ENCODE peak calls at places on chromosomes 7 and 10, in five cellular contexts. N is naive thymus-derived CD8-positive, alpha-beta T cell; B is stimulated activated CD4-positive, alpha-beta T cell treated with anti-CD3 and anti-CD28 coated beads, Interleukin-15, amount 100 ng/mL, for 1 hour; G is activated naive CD8-positive, alpha-beta T cell treated with anti-CD3 and anti-CD28 coated beads, Interleukin-2, amount 50 U/mL, for 24 hours; Z is MCF 10A. K is an unnamed sample.

GRCh38 chr7:103988468-103989199 is 824 bp downstream of the RELN start:
- DNase-seq in N (no peak), B (no peak), G (no peak), Z (no peak), K (no peak)

GRCh38 chr10:11337516-11337915 is 273.9 kb downstream of the USP6NL start:
- DNase-seq in N (no peak), B (no peak), G (peak; percentile 24), Z (no peak), K (no peak)

GRCh38 chr10:70233939-70234300 is 691 bp upstream of the PPA1 start:
- DNase-seq in N (no peak), B (no peak), G (no peak), Z (no peak), K (no peak)

GRCh38 chr10:122144199-122144598 is 126.9 kb upstream of the BTBD16 start:
- DNase-seq in N (no peak), B (no peak), G (no peak), Z (no peak), K (no peak)

GRCh38 chr10:44818721-44819127 is 92.4 kb upstream of the TMEM72 start:
- DNase-seq in N (no peak), B (no peak), G (no peak), Z (no peak), K (no peak)

GRCh38 chr7:4650471-4651047 is 31.5 kb upstream of the FOXK1 start:
- DNase-seq in N (no peak), B (no peak), G (no peak), Z (no peak), K (no peak)

GRCh38 chr7:37901236-37901827 is 15.3 kb downstream of the SFRP4 start:
- DNase-seq in N (no peak), B (no peak), G (no peak), Z (peak; percentile 53), K (peak; percentile 13)

GRCh38 chr10:69733791-69734261 is 67.9 kb upstream of the COL13A1 start:
- DNase-seq in N (peak; percentile 51), B (no peak), G (no peak), Z (peak; percentile 24), K (no peak)

GRCh38 chr7:76509931-76510877 is at the start of gene UPK3B:
- DNase-seq in N (no peak), B (no peak), G (no peak), Z (no peak), K (no peak)

GRCh38 chr10:86334515-86335085 is 32.0 kb downstream of the GRID1 start:
- DNase-seq in N (peak; percentile 1), B (no peak), G (no peak), Z (no peak), K (no peak)

GRCh38 chr10:81874878-81875679 is at the start of gene NRG3:
- DNase-seq in N (no peak), B (no peak), G (no peak), Z (no peak), K (no peak)

GRCh38 chr7:40694041-40694809 is 559.4 kb downstream of the SUGCT start:
- DNase-seq in N (no peak), B (no peak), G (no peak), Z (no peak), K (no peak)

GRCh38 chr7:3380034-3380433 is 79.0 kb downstream of the SDK1 start:
- DNase-seq in N (no peak), B (no peak), G (no peak), Z (no peak), K (no peak)

GRCh38 chr7:67402280-67402679 is 405.6 kb downstream of the TYW1 start:
- DNase-seq in N (no peak), B (no peak), G (no peak), Z (no peak), K (no peak)

GRCh38 chr7:98133181-98133580 is 26.5 kb downstream of the LMTK2 start:
- DNase-seq in N (no peak), B (no peak), G (peak; percentile 16), Z (no peak), K (peak; percentile 38)

GRCh38 chr7:76356823-76357222 is 2.0 kb downstream of the YWHAG start:
- DNase-seq in N (no peak), B (no peak), G (no peak), Z (peak; percentile 66), K (no peak)

GRCh38 chr10:100878291-100878910 is 34.4 kb upstream of the SLF2 start:
- DNase-seq in N (peak; percentile 66), B (no peak), G (peak; percentile 30), Z (peak; percentile 78), K (peak; percentile 28)

K was measured in KG1.